ENCODE peak calls at places on chromosomes 12 and 14, in ten cellular contexts. R is prostate gland, E is sigmoid colon, B is mucosa of descending colon, M is RWPE1, U is mesothelial cell of epicardium, N is astrocyte of the spinal cord, O is nephron progenitor cell, C is right atrium auricular region, K is natural killer cell. G is an unnamed sample.

GRCh38 chr12:117807355-117807754 is 161.4 kb downstream of the KSR2 start:
- DNase-seq in R (no peak), E (no peak), B (no peak), M (no peak), U (no peak), N (no peak), O (no peak), C (no peak), K (no peak), G (no peak)

GRCh38 chr14:100416921-100417451 is 93.8 kb downstream of the SLC25A47 start:
- DNase-seq in R (no peak), E (no peak), B (peak; percentile 56), M (peak; percentile 61), U (no peak), N (peak; percentile 66), O (no peak), C (no peak), K (no peak), G (no peak)

GRCh38 chr14:52848626-52849025 is 57.2 kb upstream of the GNPNAT1 start:
- DNase-seq in R (no peak), E (no peak), B (no peak), M (no peak), U (no peak), N (peak; percentile 61), O (no peak), C (no peak), K (no peak), G (no peak)

GRCh38 chr14:93736378-93737014 is 51.8 kb downstream of the PRIMA1 start:
- DNase-seq in R (no peak), E (no peak), B (no peak), M (no peak), U (no peak), N (no peak), O (no peak), C (no peak), K (no peak), G (no peak)

GRCh38 chr14:20846560-20846959 is 43.9 kb upstream of the RNASE1 start:
- DNase-seq in R (no peak), E (no peak), B (no peak), M (no peak), U (no peak), N (no peak), O (no peak), C (no peak), K (no peak), G (no peak)

GRCh38 chr14:57486767-57487379 is 6.8 kb downstream of the CCDC198 start:
- DNase-seq in R (no peak), E (no peak), B (no peak), M (peak; percentile 50), U (no peak), N (peak; percentile 56), O (peak; percentile 6), C (no peak), K (no peak), G (no peak)

GRCh38 chr12:12671850-12672660 is 23.9 kb downstream of the GPR19 start:
- DNase-seq in R (no peak), E (no peak), B (no peak), M (no peak), U (no peak), N (peak; percentile 44), O (no peak), C (no peak), K (no peak), G (no peak)

GRCh38 chr14:65229431-65230286 is 127.3 kb upstream of the MAX start:
- DNase-seq in R (peak; percentile 17), E (no peak), B (peak; percentile 57), M (peak; percentile 30), U (peak; percentile 47), N (peak; percentile 54), O (peak; percentile 29), C (no peak), K (peak; percentile 21), G (no peak)

DNA sequence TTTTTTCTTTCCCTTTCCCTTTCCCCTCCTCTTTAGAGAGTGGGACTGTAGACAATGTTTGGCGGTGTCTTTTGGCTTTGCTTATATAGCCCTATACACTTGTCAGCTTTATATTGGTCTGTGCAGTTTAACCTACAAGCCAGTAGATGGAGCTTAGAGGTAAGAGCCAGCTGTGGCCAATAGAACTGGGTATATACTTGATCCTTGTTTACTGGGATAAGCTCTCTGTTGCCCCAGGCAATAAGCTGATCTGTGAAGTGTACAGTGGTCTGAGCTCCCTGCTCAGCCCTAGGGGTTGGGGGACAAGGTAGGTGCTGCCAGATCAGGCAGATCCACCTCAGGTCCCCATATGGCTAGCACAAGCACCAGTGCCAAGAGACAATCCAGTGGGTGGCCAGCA is 434.1 kb downstream of the NOVA1 start:
- DNase-seq in R (no peak), E (no peak), B (no peak), M (no peak), U (no peak), N (peak; percentile 36), O (no peak), C (no peak), K (no peak), G (no peak)
- TF ChIP-seq CTCF in R (no peak), E (no peak), B (no peak), M (peak; percentile 17), U (no peak), N (peak; percentile 62), O (peak; percentile 45), C (no peak), K (no peak), G (peak; percentile 30)

GRCh38 chr14:99226687-99227086 is 45.3 kb downstream of the BCL11B start:
- DNase-seq in R (no peak), E (no peak), B (no peak), M (no peak), U (no peak), N (no peak), O (no peak), C (no peak), K (no peak), G (no peak)

GRCh38 chr14:99224948-99225347 is 47.0 kb downstream of the BCL11B start:
- DNase-seq in R (no peak), E (no peak), B (no peak), M (no peak), U (no peak), N (no peak), O (no peak), C (no peak), K (no peak), G (no peak)

GRCh38 chr14:99221445-99221844 is 50.6 kb downstream of the BCL11B start:
- DNase-seq in R (no peak), E (no peak), B (no peak), M (no peak), U (no peak), N (no peak), O (no peak), C (no peak), K (no peak), G (no peak)

GRCh38 chr14:99225804-99226203 is 46.2 kb downstream of the BCL11B start:
- DNase-seq in R (no peak), E (no peak), B (no peak), M (no peak), U (no peak), N (no peak), O (no peak), C (no peak), K (no peak), G (no peak)

GRCh38 chr14:99224116-99224910 is 47.7 kb downstream of the BCL11B start:
- DNase-seq in R (no peak), E (no peak), B (peak; percentile 15), M (no peak), U (no peak), N (no peak), O (no peak), C (no peak), K (no peak), G (no peak)
- TF ChIP-seq CTCF in R (no peak), E (no peak), B (no peak), M (no peak), U (no peak), N (no peak), O (no peak), C (no peak), K (no peak), G (no peak)

DNA sequence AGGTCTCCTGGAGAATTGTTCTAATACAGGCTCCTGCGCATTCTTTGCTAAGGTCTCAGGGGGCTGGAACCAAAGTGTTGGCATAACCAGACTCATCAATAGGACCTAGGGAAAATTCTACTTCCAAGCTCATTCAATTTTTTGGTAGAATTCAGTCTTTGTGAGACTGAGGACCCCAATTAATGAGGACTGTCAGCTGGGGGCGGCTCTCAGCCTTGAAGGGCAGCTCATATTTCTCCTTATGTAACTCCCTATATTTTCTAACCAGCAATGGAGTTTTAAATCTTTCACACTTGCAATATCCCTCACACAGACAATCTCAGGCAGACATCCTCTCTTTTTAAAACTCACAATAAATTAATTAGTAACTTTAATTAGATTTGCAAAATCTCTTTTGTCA is 476.4 kb upstream of the LRFN5 start:
- DNase-seq in R (no peak), E (no peak), B (no peak), M (no peak), U (no peak), N (no peak), O (no peak), C (no peak), K (no peak), G (peak; percentile 21)
- TF ChIP-seq CTCF in R (no peak), E (no peak), B (no peak), M (no peak), U (no peak), N (no peak), O (no peak), C (no peak), K (no peak), G (no peak)

GRCh38 chr12:42585846-42586226 is 3.7 kb downstream of the PRICKLE1 start:
- DNase-seq in R (no peak), E (no peak), B (no peak), M (no peak), U (no peak), N (no peak), O (no peak), C (no peak), K (no peak), G (no peak)

GRCh38 chr12:42585175-42585845 is 4.2 kb downstream of the PRICKLE1 start:
- DNase-seq in R (no peak), E (no peak), B (no peak), M (no peak), U (no peak), N (no peak), O (no peak), C (no peak), K (no peak), G (no peak)

GRCh38 chr12:42587564-42588307 is 1.8 kb downstream of the PRICKLE1 start:
- DNase-seq in R (no peak), E (no peak), B (no peak), M (no peak), U (no peak), N (no peak), O (peak; percentile 19), C (no peak), K (no peak), G (peak; percentile 47)

GRCh38 chr12:42584539-42585174 is 4.9 kb downstream of the PRICKLE1 start:
- DNase-seq in R (no peak), E (no peak), B (no peak), M (no peak), U (no peak), N (peak; percentile 24), O (no peak), C (no peak), K (no peak), G (no peak)

DNA sequence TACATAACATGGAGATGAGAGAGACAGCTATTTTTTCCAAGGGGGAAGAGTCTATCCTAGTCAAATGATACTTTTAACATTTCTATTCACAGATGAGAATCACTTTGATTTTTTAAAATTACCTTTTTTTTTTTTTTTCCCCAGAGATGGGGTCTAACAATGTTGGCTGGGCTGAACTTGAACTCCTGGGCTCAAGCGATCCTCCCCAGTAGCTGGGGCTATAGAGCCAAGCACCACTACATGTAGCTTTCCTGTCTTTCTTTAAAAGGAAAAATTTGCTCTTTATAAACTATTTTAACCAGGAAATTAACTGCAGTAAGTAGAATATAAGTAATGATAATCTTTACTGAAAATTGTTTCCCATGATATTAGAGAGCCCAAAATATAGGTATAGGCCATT is 3.3 kb downstream of the PRICKLE1 start:
- DNase-seq in R (no peak), E (no peak), B (no peak), M (no peak), U (no peak), N (no peak), O (no peak), C (no peak), K (no peak), G (no peak)
- TF ChIP-seq CTCF in R (no peak), E (no peak), B (no peak), M (no peak), U (no peak), N (peak; percentile 50), O (no peak), C (peak; percentile 20), K (no peak), G (no peak)